ENCODE peak calls at places on chromosomes 1 and 21, in ten cellular contexts. One of them, this sample, is unnamed.

GRCh38 chr1:112060266-112060665 is 70.8 kb upstream of the KCND3 start:
- DNase-seq in fibroblast of the conjunctiva: no peak
- DNase-seq in ureter: no peak
- DNase-seq in fibroblast of mammary gland: no peak
- DNase-seq in stimulated activated CD4-positive, alpha-beta T cell treated with anti-CD3 and anti-CD28 coated beads, Interleukin-2, amount 100 ng/mL, for 48 hours: no peak
- DNase-seq in stimulated activated CD8-positive, alpha-beta memory T cell treated with anti-CD3 and anti-CD28 coated beads, Interleukin-2, amount 100 ng/mL, for 48 hours: no peak
- DNase-seq in endothelial cell: no peak
- DNase-seq in activated naive CD4-positive, alpha-beta T cell treated with anti-CD3 and anti-CD28 coated beads, Interleukin-2, amount 10 ng/mL, durations not matched to agents 7 days and 5 days: no peak
- DNase-seq in LoVo: no peak
- DNase-seq in PC-9: no peak
- DNase-seq in this sample: no peak

GRCh38 chr1:216020743-216021345 is 402.4 kb downstream of the USH2A start:
- DNase-seq in fibroblast of the conjunctiva: no peak
- DNase-seq in ureter: no peak
- DNase-seq in fibroblast of mammary gland: no peak
- DNase-seq in stimulated activated CD4-positive, alpha-beta T cell treated with anti-CD3 and anti-CD28 coated beads, Interleukin-2, amount 100 ng/mL, for 48 hours: no peak
- DNase-seq in stimulated activated CD8-positive, alpha-beta memory T cell treated with anti-CD3 and anti-CD28 coated beads, Interleukin-2, amount 100 ng/mL, for 48 hours: no peak
- DNase-seq in endothelial cell: no peak
- DNase-seq in activated naive CD4-positive, alpha-beta T cell treated with anti-CD3 and anti-CD28 coated beads, Interleukin-2, amount 10 ng/mL, durations not matched to agents 7 days and 5 days: no peak
- DNase-seq in LoVo: no peak
- DNase-seq in PC-9: no peak
- DNase-seq in this sample: no peak

GRCh38 chr1:164768045-164768402 is 209.0 kb downstream of the PBX1 start:
- DNase-seq in fibroblast of the conjunctiva: no peak
- DNase-seq in ureter: no peak
- DNase-seq in fibroblast of mammary gland: no peak
- DNase-seq in stimulated activated CD4-positive, alpha-beta T cell treated with anti-CD3 and anti-CD28 coated beads, Interleukin-2, amount 100 ng/mL, for 48 hours: no peak
- DNase-seq in stimulated activated CD8-positive, alpha-beta memory T cell treated with anti-CD3 and anti-CD28 coated beads, Interleukin-2, amount 100 ng/mL, for 48 hours: no peak
- DNase-seq in endothelial cell: no peak
- DNase-seq in activated naive CD4-positive, alpha-beta T cell treated with anti-CD3 and anti-CD28 coated beads, Interleukin-2, amount 10 ng/mL, durations not matched to agents 7 days and 5 days: no peak
- DNase-seq in LoVo: no peak
- DNase-seq in PC-9: no peak
- DNase-seq in this sample: no peak

GRCh38 chr1:240245629-240246020 is 153.9 kb downstream of the FMN2 start:
- DNase-seq in fibroblast of the conjunctiva: no peak
- DNase-seq in ureter: no peak
- DNase-seq in fibroblast of mammary gland: peak
- DNase-seq in stimulated activated CD4-positive, alpha-beta T cell treated with anti-CD3 and anti-CD28 coated beads, Interleukin-2, amount 100 ng/mL, for 48 hours: no peak
- DNase-seq in stimulated activated CD8-positive, alpha-beta memory T cell treated with anti-CD3 and anti-CD28 coated beads, Interleukin-2, amount 100 ng/mL, for 48 hours: no peak
- DNase-seq in endothelial cell: no peak
- DNase-seq in activated naive CD4-positive, alpha-beta T cell treated with anti-CD3 and anti-CD28 coated beads, Interleukin-2, amount 10 ng/mL, durations not matched to agents 7 days and 5 days: no peak
- DNase-seq in LoVo: no peak
- DNase-seq in PC-9: no peak
- DNase-seq in this sample: no peak

GRCh38 chr1:22930235-22930912 is 42.3 kb downstream of the LACTBL1 start:
- DNase-seq in fibroblast of the conjunctiva: peak
- DNase-seq in ureter: no peak
- DNase-seq in fibroblast of mammary gland: peak
- DNase-seq in stimulated activated CD4-positive, alpha-beta T cell treated with anti-CD3 and anti-CD28 coated beads, Interleukin-2, amount 100 ng/mL, for 48 hours: peak
- DNase-seq in stimulated activated CD8-positive, alpha-beta memory T cell treated with anti-CD3 and anti-CD28 coated beads, Interleukin-2, amount 100 ng/mL, for 48 hours: peak
- DNase-seq in endothelial cell: peak
- DNase-seq in activated naive CD4-positive, alpha-beta T cell treated with anti-CD3 and anti-CD28 coated beads, Interleukin-2, amount 10 ng/mL, durations not matched to agents 7 days and 5 days: peak
- DNase-seq in LoVo: no peak
- DNase-seq in PC-9: peak
- DNase-seq in this sample: no peak

GRCh38 chr1:243672675-243673074 is 177.4 kb downstream of the AKT3 start:
- DNase-seq in fibroblast of the conjunctiva: no peak
- DNase-seq in ureter: no peak
- DNase-seq in fibroblast of mammary gland: no peak
- DNase-seq in stimulated activated CD4-positive, alpha-beta T cell treated with anti-CD3 and anti-CD28 coated beads, Interleukin-2, amount 100 ng/mL, for 48 hours: no peak
- DNase-seq in stimulated activated CD8-positive, alpha-beta memory T cell treated with anti-CD3 and anti-CD28 coated beads, Interleukin-2, amount 100 ng/mL, for 48 hours: no peak
- DNase-seq in endothelial cell: no peak
- DNase-seq in activated naive CD4-positive, alpha-beta T cell treated with anti-CD3 and anti-CD28 coated beads, Interleukin-2, amount 10 ng/mL, durations not matched to agents 7 days and 5 days: no peak
- DNase-seq in LoVo: no peak
- DNase-seq in PC-9: no peak
- DNase-seq in this sample: no peak

GRCh38 chr1:99818063-99818699 is 32.0 kb upstream of the AGL start:
- DNase-seq in fibroblast of the conjunctiva: peak
- DNase-seq in ureter: no peak
- DNase-seq in fibroblast of mammary gland: peak
- DNase-seq in stimulated activated CD4-positive, alpha-beta T cell treated with anti-CD3 and anti-CD28 coated beads, Interleukin-2, amount 100 ng/mL, for 48 hours: no peak
- DNase-seq in stimulated activated CD8-positive, alpha-beta memory T cell treated with anti-CD3 and anti-CD28 coated beads, Interleukin-2, amount 100 ng/mL, for 48 hours: no peak
- DNase-seq in endothelial cell: no peak
- DNase-seq in activated naive CD4-positive, alpha-beta T cell treated with anti-CD3 and anti-CD28 coated beads, Interleukin-2, amount 10 ng/mL, durations not matched to agents 7 days and 5 days: no peak
- DNase-seq in LoVo: no peak
- DNase-seq in PC-9: no peak
- DNase-seq in this sample: no peak

GRCh38 chr1:93692001-93692400 is 10.4 kb upstream of the BCAR3 start:
- DNase-seq in fibroblast of the conjunctiva: no peak
- DNase-seq in ureter: no peak
- DNase-seq in fibroblast of mammary gland: no peak
- DNase-seq in stimulated activated CD4-positive, alpha-beta T cell treated with anti-CD3 and anti-CD28 coated beads, Interleukin-2, amount 100 ng/mL, for 48 hours: no peak
- DNase-seq in stimulated activated CD8-positive, alpha-beta memory T cell treated with anti-CD3 and anti-CD28 coated beads, Interleukin-2, amount 100 ng/mL, for 48 hours: no peak
- DNase-seq in endothelial cell: no peak
- DNase-seq in activated naive CD4-positive, alpha-beta T cell treated with anti-CD3 and anti-CD28 coated beads, Interleukin-2, amount 10 ng/mL, durations not matched to agents 7 days and 5 days: no peak
- DNase-seq in LoVo: no peak
- DNase-seq in PC-9: no peak
- DNase-seq in this sample: no peak

GRCh38 chr21:40146201-40146890 is 279.1 kb downstream of the PCP4 start:
- DNase-seq in fibroblast of the conjunctiva: no peak
- DNase-seq in ureter: peak
- DNase-seq in fibroblast of mammary gland: peak
- DNase-seq in stimulated activated CD4-positive, alpha-beta T cell treated with anti-CD3 and anti-CD28 coated beads, Interleukin-2, amount 100 ng/mL, for 48 hours: no peak
- DNase-seq in stimulated activated CD8-positive, alpha-beta memory T cell treated with anti-CD3 and anti-CD28 coated beads, Interleukin-2, amount 100 ng/mL, for 48 hours: no peak
- DNase-seq in endothelial cell: no peak
- DNase-seq in activated naive CD4-positive, alpha-beta T cell treated with anti-CD3 and anti-CD28 coated beads, Interleukin-2, amount 10 ng/mL, durations not matched to agents 7 days and 5 days: no peak
- DNase-seq in LoVo: no peak
- DNase-seq in PC-9: no peak
- DNase-seq in this sample: no peak

GRCh38 chr21:45284456-45284741 is 3.3 kb downstream of the POFUT2 start:
- DNase-seq in fibroblast of the conjunctiva: no peak
- DNase-seq in ureter: no peak
- DNase-seq in fibroblast of mammary gland: no peak
- DNase-seq in stimulated activated CD4-positive, alpha-beta T cell treated with anti-CD3 and anti-CD28 coated beads, Interleukin-2, amount 100 ng/mL, for 48 hours: no peak
- DNase-seq in stimulated activated CD8-positive, alpha-beta memory T cell treated with anti-CD3 and anti-CD28 coated beads, Interleukin-2, amount 100 ng/mL, for 48 hours: no peak
- DNase-seq in endothelial cell: no peak
- DNase-seq in activated naive CD4-positive, alpha-beta T cell treated with anti-CD3 and anti-CD28 coated beads, Interleukin-2, amount 10 ng/mL, durations not matched to agents 7 days and 5 days: no peak
- DNase-seq in LoVo: no peak
- DNase-seq in PC-9: no peak
- DNase-seq in this sample: no peak

GRCh38 chr21:45818276-45818903 is 163.2 kb upstream of the COL6A1 start:
- DNase-seq in fibroblast of the conjunctiva: peak
- DNase-seq in ureter: peak
- DNase-seq in fibroblast of mammary gland: peak
- DNase-seq in stimulated activated CD4-positive, alpha-beta T cell treated with anti-CD3 and anti-CD28 coated beads, Interleukin-2, amount 100 ng/mL, for 48 hours: no peak
- DNase-seq in stimulated activated CD8-positive, alpha-beta memory T cell treated with anti-CD3 and anti-CD28 coated beads, Interleukin-2, amount 100 ng/mL, for 48 hours: no peak
- DNase-seq in endothelial cell: no peak
- DNase-seq in activated naive CD4-positive, alpha-beta T cell treated with anti-CD3 and anti-CD28 coated beads, Interleukin-2, amount 10 ng/mL, durations not matched to agents 7 days and 5 days: no peak
- DNase-seq in LoVo: no peak
- DNase-seq in PC-9: peak
- DNase-seq in this sample: peak

GRCh38 chr1:168689726-168690602 is 39.0 kb downstream of the DPT start:
- DNase-seq in fibroblast of the conjunctiva: no peak
- DNase-seq in ureter: no peak
- DNase-seq in fibroblast of mammary gland: peak
- DNase-seq in stimulated activated CD4-positive, alpha-beta T cell treated with anti-CD3 and anti-CD28 coated beads, Interleukin-2, amount 100 ng/mL, for 48 hours: no peak
- DNase-seq in stimulated activated CD8-positive, alpha-beta memory T cell treated with anti-CD3 and anti-CD28 coated beads, Interleukin-2, amount 100 ng/mL, for 48 hours: no peak
- DNase-seq in endothelial cell: no peak
- DNase-seq in activated naive CD4-positive, alpha-beta T cell treated with anti-CD3 and anti-CD28 coated beads, Interleukin-2, amount 10 ng/mL, durations not matched to agents 7 days and 5 days: no peak
- DNase-seq in LoVo: no peak
- DNase-seq in PC-9: no peak
- DNase-seq in this sample: no peak

GRCh38 chr1:41856361-41857285 is 62.1 kb downstream of the HIVEP3 start:
- DNase-seq in fibroblast of the conjunctiva: peak
- DNase-seq in ureter: no peak
- DNase-seq in fibroblast of mammary gland: peak
- DNase-seq in stimulated activated CD4-positive, alpha-beta T cell treated with anti-CD3 and anti-CD28 coated beads, Interleukin-2, amount 100 ng/mL, for 48 hours: no peak
- DNase-seq in stimulated activated CD8-positive, alpha-beta memory T cell treated with anti-CD3 and anti-CD28 coated beads, Interleukin-2, amount 100 ng/mL, for 48 hours: no peak
- DNase-seq in endothelial cell: no peak
- DNase-seq in activated naive CD4-positive, alpha-beta T cell treated with anti-CD3 and anti-CD28 coated beads, Interleukin-2, amount 10 ng/mL, durations not matched to agents 7 days and 5 days: no peak
- DNase-seq in LoVo: no peak
- DNase-seq in PC-9: no peak
- DNase-seq in this sample: no peak

GRCh38 chr1:165173818-165174217 is 182.7 kb downstream of the LMX1A start:
- DNase-seq in fibroblast of the conjunctiva: no peak
- DNase-seq in ureter: no peak
- DNase-seq in fibroblast of mammary gland: no peak
- DNase-seq in stimulated activated CD4-positive, alpha-beta T cell treated with anti-CD3 and anti-CD28 coated beads, Interleukin-2, amount 100 ng/mL, for 48 hours: no peak
- DNase-seq in stimulated activated CD8-positive, alpha-beta memory T cell treated with anti-CD3 and anti-CD28 coated beads, Interleukin-2, amount 100 ng/mL, for 48 hours: no peak
- DNase-seq in endothelial cell: no peak
- DNase-seq in activated naive CD4-positive, alpha-beta T cell treated with anti-CD3 and anti-CD28 coated beads, Interleukin-2, amount 10 ng/mL, durations not matched to agents 7 days and 5 days: no peak
- DNase-seq in LoVo: no peak
- DNase-seq in PC-9: no peak
- DNase-seq in this sample: no peak

GRCh38 chr1:113937146-113937545 is 8.0 kb downstream of the HIPK1 start:
- DNase-seq in fibroblast of the conjunctiva: no peak
- DNase-seq in ureter: no peak
- DNase-seq in fibroblast of mammary gland: peak
- DNase-seq in stimulated activated CD4-positive, alpha-beta T cell treated with anti-CD3 and anti-CD28 coated beads, Interleukin-2, amount 100 ng/mL, for 48 hours: no peak
- DNase-seq in stimulated activated CD8-positive, alpha-beta memory T cell treated with anti-CD3 and anti-CD28 coated beads, Interleukin-2, amount 100 ng/mL, for 48 hours: no peak
- DNase-seq in endothelial cell: no peak
- DNase-seq in activated naive CD4-positive, alpha-beta T cell treated with anti-CD3 and anti-CD28 coated beads, Interleukin-2, amount 10 ng/mL, durations not matched to agents 7 days and 5 days: no peak
- DNase-seq in LoVo: no peak
- DNase-seq in PC-9: no peak
- DNase-seq in this sample: no peak

GRCh38 chr1:108592030-108592759 is 32.3 kb downstream of the EEIG2 start:
- DNase-seq in fibroblast of the conjunctiva: no peak
- DNase-seq in ureter: no peak
- DNase-seq in fibroblast of mammary gland: peak
- DNase-seq in stimulated activated CD4-positive, alpha-beta T cell treated with anti-CD3 and anti-CD28 coated beads, Interleukin-2, amount 100 ng/mL, for 48 hours: no peak
- DNase-seq in stimulated activated CD8-positive, alpha-beta memory T cell treated with anti-CD3 and anti-CD28 coated beads, Interleukin-2, amount 100 ng/mL, for 48 hours: no peak
- DNase-seq in endothelial cell: no peak
- DNase-seq in activated naive CD4-positive, alpha-beta T cell treated with anti-CD3 and anti-CD28 coated beads, Interleukin-2, amount 10 ng/mL, durations not matched to agents 7 days and 5 days: no peak
- DNase-seq in LoVo: no peak
- DNase-seq in PC-9: no peak
- DNase-seq in this sample: no peak

GRCh38 chr1:156608036-156608674 is 6.9 kb upstream of the GPATCH4 start:
- DNase-seq in fibroblast of the conjunctiva: peak
- DNase-seq in ureter: peak
- DNase-seq in fibroblast of mammary gland: peak
- DNase-seq in stimulated activated CD4-positive, alpha-beta T cell treated with anti-CD3 and anti-CD28 coated beads, Interleukin-2, amount 100 ng/mL, for 48 hours: no peak
- DNase-seq in stimulated activated CD8-positive, alpha-beta memory T cell treated with anti-CD3 and anti-CD28 coated beads, Interleukin-2, amount 100 ng/mL, for 48 hours: no peak
- DNase-seq in endothelial cell: peak
- DNase-seq in activated naive CD4-positive, alpha-beta T cell treated with anti-CD3 and anti-CD28 coated beads, Interleukin-2, amount 10 ng/mL, durations not matched to agents 7 days and 5 days: peak
- DNase-seq in LoVo: peak
- DNase-seq in PC-9: peak
- DNase-seq in this sample: no peak

GRCh38 chr1:19504796-19505693 is 19.7 kb upstream of the CAPZB start:
- DNase-seq in fibroblast of the conjunctiva: peak
- DNase-seq in ureter: no peak
- DNase-seq in fibroblast of mammary gland: peak
- DNase-seq in stimulated activated CD4-positive, alpha-beta T cell treated with anti-CD3 and anti-CD28 coated beads, Interleukin-2, amount 100 ng/mL, for 48 hours: no peak
- DNase-seq in stimulated activated CD8-positive, alpha-beta memory T cell treated with anti-CD3 and anti-CD28 coated beads, Interleukin-2, amount 100 ng/mL, for 48 hours: no peak
- DNase-seq in endothelial cell: no peak
- DNase-seq in activated naive CD4-positive, alpha-beta T cell treated with anti-CD3 and anti-CD28 coated beads, Interleukin-2, amount 10 ng/mL, durations not matched to agents 7 days and 5 days: no peak
- DNase-seq in LoVo: peak
- DNase-seq in PC-9: no peak
- DNase-seq in this sample: no peak

GRCh38 chr1:163824006-163824405 is 502.3 kb downstream of the NUF2 start:
- DNase-seq in fibroblast of the conjunctiva: peak
- DNase-seq in ureter: no peak
- DNase-seq in fibroblast of mammary gland: peak
- DNase-seq in stimulated activated CD4-positive, alpha-beta T cell treated with anti-CD3 and anti-CD28 coated beads, Interleukin-2, amount 100 ng/mL, for 48 hours: no peak
- DNase-seq in stimulated activated CD8-positive, alpha-beta memory T cell treated with anti-CD3 and anti-CD28 coated beads, Interleukin-2, amount 100 ng/mL, for 48 hours: no peak
- DNase-seq in endothelial cell: no peak
- DNase-seq in activated naive CD4-positive, alpha-beta T cell treated with anti-CD3 and anti-CD28 coated beads, Interleukin-2, amount 10 ng/mL, durations not matched to agents 7 days and 5 days: no peak
- DNase-seq in LoVo: no peak
- DNase-seq in PC-9: no peak
- DNase-seq in this sample: peak